ENCODE peak calls at places on chromosomes 2 and 18, in seven cellular contexts. N, Z, P, B, K, Y and Q are unnamed samples.

GRCh38 chr2:225112362-225113111 is 70.3 kb upstream of the DOCK10 start:
- DNase-seq in K (no peak), B (no peak), N (no peak), Y (no peak), Z (no peak), P (no peak), Q (no peak)

GRCh38 chr2:86003967-86004366 is 101.7 kb downstream of the POLR1A start:
- DNase-seq in P (no peak), K (no peak), N (no peak), Y (no peak), B (no peak), Z (no peak), Q (no peak)

GRCh38 chr2:17538844-17539554 is 1.5 kb upstream of the VSNL1 start:
- DNase-seq in P (peak), Z (peak), N (peak), K (peak), Y (peak), B (peak), Q (peak)

GRCh38 chr2:188511346-188511745 is 219.7 kb downstream of the GULP1 start:
- DNase-seq in K (no peak), Y (no peak), P (no peak), B (no peak), N (no peak), Z (no peak), Q (no peak)

GRCh38 chr2:107418713-107419112 is 408.0 kb upstream of the RGPD4 start:
- DNase-seq in Z (no peak), N (no peak), K (peak), Y (no peak), B (no peak), P (no peak), Q (no peak)

GRCh38 chr18:26710460-26711096 is 154.9 kb downstream of the AQP4 start:
- DNase-seq in N (no peak), P (no peak), Y (no peak), K (no peak), B (no peak), Z (no peak), Q (no peak)

GRCh38 chr2:10498525-10499274 is 50.6 kb upstream of the ODC1 start:
- DNase-seq in Y (no peak), P (no peak), N (no peak), Z (no peak), B (no peak), K (peak), Q (no peak)

GRCh38 chr2:17800219-17800618 is 16.0 kb upstream of the MSGN1 start:
- DNase-seq in K (peak), N (peak), B (no peak), Z (peak), Y (no peak), P (no peak), Q (no peak)

GRCh38 chr2:72669121-72669520 is 156.7 kb downstream of the EXOC6B start:
- DNase-seq in B (no peak), Z (peak), N (no peak), P (no peak), Y (no peak), K (peak), Q (no peak)

GRCh38 chr2:3430211-3430610 is 50.7 kb downstream of the TRAPPC12 start:
- DNase-seq in B (no peak), P (no peak), Z (peak), K (no peak), Y (no peak), N (no peak), Q (no peak)

GRCh38 chr18:58103339-58103930 is 59.4 kb downstream of the NEDD4L start:
- DNase-seq in Z (peak), N (peak), Y (no peak), B (no peak), P (no peak), K (peak), Q (no peak)

GRCh38 chr18:69480460-69480859 is 79.8 kb downstream of the DOK6 start:
- DNase-seq in P (no peak), Z (no peak), K (no peak), B (no peak), N (no peak), Y (no peak), Q (no peak)

GRCh38 chr18:58609536-58609993 is 19.3 kb downstream of the ALPK2 start:
- DNase-seq in K (no peak), Z (no peak), N (no peak), B (no peak), Y (no peak), P (no peak), Q (no peak)

GRCh38 chr2:237604960-237605359 is 14.4 kb upstream of the RAB17 start:
- DNase-seq in Y (no peak), K (peak), Z (peak), B (no peak), P (no peak), N (no peak), Q (no peak)

GRCh38 chr2:11022064-11022463 is 110.3 kb downstream of the KCNF1 start:
- DNase-seq in B (peak), P (no peak), K (no peak), Y (no peak), N (no peak), Z (no peak), Q (no peak)

GRCh38 chr2:117856415-117857210 is 42.1 kb downstream of the DDX18 start:
- DNase-seq in Y (no peak), Z (peak), N (peak), P (no peak), K (peak), B (no peak), Q (no peak)

GRCh38 chr18:62957885-62958472 is 242.6 kb downstream of the PHLPP1 start:
- DNase-seq in Y (peak), P (no peak), N (peak), B (peak), K (peak), Z (peak), Q (no peak)

GRCh38 chr2:48391576-48391975 is 138.4 kb upstream of the STON1 start:
- DNase-seq in P (no peak), Z (no peak), B (no peak), Y (no peak), N (no peak), K (no peak), Q (no peak)

GRCh38 chr2:217338306-217338916 is 478.5 kb upstream of the TNP1 start:
- DNase-seq in Y (no peak), N (peak), B (no peak), Z (peak), P (no peak), K (no peak), Q (no peak)

GRCh38 chr18:36533446-36534153 is 236.1 kb downstream of the FHOD3 start:
- DNase-seq in N (no peak), B (no peak), Z (no peak), Y (no peak), K (no peak), P (no peak), Q (no peak)

GRCh38 chr2:200509227-200509607 is 651 bp downstream of the KCTD18 start:
- DNase-seq in K (no peak), P (no peak), Z (peak), N (peak), B (no peak), Y (no peak), Q (no peak)

GRCh38 chr2:118122768-118123335 is 34.6 kb downstream of the INSIG2 start:
- DNase-seq in Y (no peak), Z (peak), B (no peak), N (no peak), P (no peak), K (no peak), Q (no peak)

GRCh38 chr18:35127201-35127600 is 86.0 kb downstream of the MAPRE2 start:
- DNase-seq in Z (peak), K (no peak), B (no peak), Y (no peak), P (no peak), N (no peak), Q (no peak)

GRCh38 chr18:75087119-75088020 is 121.6 kb downstream of the PTGR3 start:
- DNase-seq in N (no peak), Y (no peak), K (no peak), P (no peak), Z (no peak), B (no peak), Q (no peak)